ENCODE peak calls at places on chromosomes 11 and 22, in seven cellular contexts. A is SJSA1, J is coronary artery, I is cardiac muscle cell, U is IMR-90, T is spleen, S is sigmoid colon. B is an unnamed sample.

GRCh38 chr22:43341565-43341964 is 1.6 kb downstream of the SCUBE1 start:
- DNase-seq in A (no peak), J (no peak), I (no peak), U (no peak), T (no peak), S (no peak), B (no peak)

GRCh38 chr22:19896665-19897355 is 42.1 kb upstream of the GNB1L start:
- DNase-seq in A (no peak), J (no peak), I (no peak), U (no peak), T (peak; percentile 67), S (no peak), B (no peak)

GRCh38 chr11:80718611-80719291 is 1277.9 kb upstream of the TENM4 start:
- DNase-seq in A (no peak), J (no peak), I (no peak), U (no peak), T (no peak), S (no peak), B (no peak)

GRCh38 chr22:41873391-41873790 is 40.5 kb downstream of the SREBF2 start:
- DNase-seq in A (no peak), J (no peak), I (no peak), U (no peak), T (no peak), S (no peak), B (no peak)

GRCh38 chr11:12862761-12863469 is 146.2 kb upstream of the RASSF10 start:
- DNase-seq in A (peak; percentile 87), J (no peak), I (peak; percentile 93), U (peak; percentile 85), T (no peak), S (peak; percentile 82), B (peak; percentile 78)

GRCh38 chr22:49752598-49753091 is 75.0 kb downstream of the BRD1 start:
- DNase-seq in A (no peak), J (peak; percentile 57), I (no peak), U (no peak), T (no peak), S (no peak), B (no peak)

GRCh38 chr11:20162824-20163777 is 2.8 kb upstream of the DBX1 start:
- DNase-seq in A (no peak), J (no peak), I (peak; percentile 27), U (peak; percentile 18), T (no peak), S (no peak), B (peak; percentile 12)

GRCh38 chr11:133157180-133157579 is 375.1 kb downstream of the OPCML start:
- DNase-seq in A (no peak), J (no peak), I (peak; percentile 1), U (no peak), T (no peak), S (no peak), B (no peak)

GRCh38 chr22:50530280-50530856 is 556 bp upstream of the TYMP start:
- DNase-seq in A (no peak), J (peak; percentile 90), I (peak; percentile 94), U (peak; percentile 44), T (peak; percentile 97), S (peak; percentile 93), B (peak; percentile 49)

GRCh38 chr11:96259053-96259837 is 83.8 kb downstream of the MAML2 start:
- DNase-seq in A (no peak), J (no peak), I (peak; percentile 73), U (peak; percentile 86), T (no peak), S (no peak), B (peak; percentile 29)

GRCh38 chr11:38060930-38061329 is 1462.9 kb upstream of the RAG2 start:
- DNase-seq in A (no peak), J (no peak), I (no peak), U (no peak), T (no peak), S (no peak), B (peak; percentile 0)

GRCh38 chr11:10916674-10917073 is 58.8 kb upstream of the ZBED5 start:
- DNase-seq in A (no peak), J (no peak), I (no peak), U (no peak), T (no peak), S (no peak), B (peak; percentile 8)

GRCh38 chr11:117604349-117604995 is 192.5 kb downstream of the DSCAML1 start:
- DNase-seq in A (peak; percentile 81), J (no peak), I (no peak), U (peak; percentile 32), T (no peak), S (peak; percentile 55), B (no peak)

GRCh38 chr11:64876835-64877341 is 1.5 kb downstream of the EHD1 start:
- DNase-seq in A (peak; percentile 93), J (no peak), I (no peak), U (peak; percentile 46), T (peak; percentile 83), S (no peak), B (peak; percentile 29)

GRCh38 chr11:73795925-73796632 is 8.4 kb downstream of the MRPL48 start:
- DNase-seq in A (no peak), J (no peak), I (no peak), U (no peak), T (no peak), S (no peak), B (no peak)

GRCh38 chr11:119062779-119063178 is 4.8 kb upstream of the VPS11 start:
- DNase-seq in A (no peak), J (no peak), I (peak; percentile 73), U (peak; percentile 69), T (no peak), S (no peak), B (peak; percentile 51)

GRCh38 chr22:50118557-50119168 is 28.9 kb downstream of the MOV10L1 start:
- DNase-seq in A (peak; percentile 69), J (no peak), I (peak; percentile 99), U (peak; percentile 100), T (no peak), S (peak; percentile 76), B (peak; percentile 99)

GRCh38 chr11:19820100-19820499 is 107.5 kb downstream of the NAV2 start:
- DNase-seq in A (no peak), J (no peak), I (peak; percentile 42), U (peak; percentile 29), T (no peak), S (no peak), B (no peak)

GRCh38 chr11:128379587-128380279 is 207.6 kb downstream of the ETS1 start:
- DNase-seq in A (no peak), J (no peak), I (no peak), U (no peak), T (no peak), S (no peak), B (no peak)

GRCh38 chr11:43969543-43969942 is 27.1 kb downstream of the C11orf96 start:
- DNase-seq in A (no peak), J (peak; percentile 49), I (peak; percentile 52), U (no peak), T (no peak), S (no peak), B (peak; percentile 32)

DNA sequence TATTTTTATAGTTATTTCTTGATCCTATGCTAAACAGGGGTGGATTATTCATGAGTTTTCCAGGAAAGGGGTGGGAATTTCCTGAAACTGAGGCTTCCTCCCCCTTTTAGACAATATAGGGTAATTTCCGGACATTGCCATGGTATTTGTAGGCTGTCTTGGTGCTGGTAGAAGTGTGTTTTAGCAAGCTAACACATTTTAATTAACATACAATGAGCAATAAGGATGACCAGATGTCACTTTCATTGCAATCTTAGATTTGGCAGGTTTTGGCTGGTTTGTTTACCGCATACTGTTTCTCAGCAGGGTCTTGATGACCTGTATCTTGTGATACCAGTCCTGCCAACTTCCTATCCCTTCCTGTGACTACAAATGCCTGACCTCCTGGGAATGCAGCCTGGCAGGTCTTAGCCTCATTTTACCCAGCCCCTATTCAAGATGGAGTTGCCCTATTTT is 992 bp upstream of the C1QTNF6 start:
- DNase-seq in A (no peak), J (no peak), I (peak; percentile 78), U (no peak), T (no peak), S (no peak), B (no peak)
- H3K4me3 ChIP-seq in A (no peak overlapping the region), J (no peak overlapping the region), I (no peak overlapping the region), U (no peak overlapping the region), T (no peak overlapping the region), S (no peak overlapping the region), B (no peak overlapping the region)

DNA sequence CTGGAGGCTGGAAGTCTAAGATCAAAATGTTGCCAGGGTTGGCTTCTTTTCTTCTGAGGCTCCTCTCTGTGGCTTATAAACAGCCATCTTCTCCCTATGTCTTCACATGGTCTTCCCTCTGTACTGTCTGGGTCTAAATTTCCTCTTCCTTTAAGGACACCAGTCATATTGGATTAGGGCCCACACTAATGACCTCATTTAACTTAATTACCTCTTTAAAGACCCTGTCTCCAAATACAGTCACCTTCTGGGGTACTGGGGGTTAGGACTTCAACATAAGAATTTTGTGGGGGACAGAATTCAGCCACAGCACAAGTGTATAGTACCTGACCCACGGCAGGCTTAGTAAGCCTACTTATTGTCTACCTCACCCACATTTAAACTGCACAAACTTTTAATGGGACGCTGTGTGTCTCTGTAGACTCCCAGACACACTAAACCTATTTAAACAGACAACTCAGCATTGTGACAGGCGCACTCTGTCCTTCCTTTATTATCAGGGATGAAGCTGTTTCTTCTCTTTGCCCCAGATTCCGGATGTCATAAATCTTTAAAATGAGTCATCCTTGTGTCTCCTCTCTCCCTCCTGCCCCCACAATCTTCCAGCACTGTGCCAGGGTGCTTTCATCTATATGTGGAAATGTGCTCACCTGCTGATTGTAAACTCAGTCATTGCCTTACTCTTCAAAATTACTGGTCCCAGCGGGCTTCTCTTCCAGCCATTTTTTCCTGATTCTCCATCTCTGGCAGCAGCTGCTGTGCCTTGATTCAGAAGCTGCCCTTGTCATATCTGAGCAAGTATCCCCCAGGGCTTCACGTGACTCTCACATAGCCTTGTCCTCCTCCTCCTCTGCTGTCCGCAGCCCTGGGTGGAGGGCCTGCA is 5.4 kb upstream of the MAPK8IP1 start:
- DNase-seq in A (no peak), J (no peak), I (no peak), U (peak; percentile 22), T (no peak), S (no peak), B (no peak)
- H3K27ac ChIP-seq in A (no peak overlapping the region), J (no peak overlapping the region), I (no peak overlapping the region), U (no peak overlapping the region), T (no peak overlapping the region), S (peak overlapping the region; percentile 70), B (no peak overlapping the region)

DNA sequence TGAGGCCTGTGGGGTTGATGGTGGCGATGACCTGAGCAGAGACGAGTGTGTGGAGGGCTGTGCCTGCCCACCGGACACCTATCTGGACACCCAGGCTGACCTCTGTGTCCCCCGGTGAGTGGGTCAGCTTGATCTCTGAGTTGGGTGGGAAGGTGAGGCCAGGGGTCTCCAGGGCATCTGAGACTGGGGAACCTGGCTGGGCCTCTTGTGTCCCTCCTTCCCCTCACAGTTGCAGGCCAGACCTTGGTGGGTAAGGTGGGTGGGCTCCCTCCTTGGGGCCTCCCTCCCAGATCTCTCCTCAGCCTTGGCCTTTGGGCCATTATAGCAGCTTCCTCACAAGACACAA is 27.7 kb downstream of the OTOG start:
- DNase-seq in A (peak; percentile 41), J (peak; percentile 38), I (no peak), U (no peak), T (no peak), S (no peak), B (no peak)
- H3K4me3 ChIP-seq in A (no peak overlapping the region), J (no peak overlapping the region), I (no peak overlapping the region), U (no peak overlapping the region), T (no peak overlapping the region), S (no peak overlapping the region), B (no peak overlapping the region)

DNA sequence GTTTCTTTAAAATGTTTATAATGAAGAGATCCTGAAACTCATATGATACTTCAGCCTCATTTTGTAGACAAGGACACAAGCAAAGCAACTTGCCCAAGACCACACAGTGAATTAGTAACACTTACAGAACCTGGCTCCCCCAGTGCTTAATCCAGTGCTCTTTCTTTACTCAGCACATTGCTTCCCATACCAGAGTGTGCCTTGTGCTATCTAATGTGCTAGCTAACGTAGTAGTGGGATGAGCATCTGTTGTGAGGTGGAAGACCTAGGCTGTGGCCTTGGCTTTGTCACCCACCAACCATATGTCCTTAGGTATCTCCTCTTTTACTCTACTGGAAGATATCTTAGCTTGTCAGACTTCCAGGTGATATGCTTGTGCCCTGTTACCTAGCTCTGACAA is 5.1 kb downstream of the SPCS2 start:
- DNase-seq in A (no peak), J (no peak), I (no peak), U (no peak), T (no peak), S (no peak), B (no peak)
- H3K27ac ChIP-seq in A (no peak overlapping the region), J (no peak overlapping the region), I (no peak overlapping the region), U (no peak overlapping the region), T (no peak overlapping the region), S (no peak overlapping the region), B (no peak overlapping the region)